ENCODE peak calls at places on chromosomes 13 and 19, in five cellular contexts. E, L, F, Y and I are unnamed samples.

GRCh38 chr19:54392078-54392477 is 23.2 kb upstream of the TTYH1 start:
- DNase-seq in E (no peak), L (no peak), F (no peak), Y (no peak), I (no peak)

GRCh38 chr13:84609716-84610115 is 727.4 kb upstream of the SLITRK1 start:
- DNase-seq in E (no peak), L (no peak), F (no peak), Y (peak; percentile 70), I (no peak)

GRCh38 chr19:49442354-49442753 is 1.0 kb upstream of the SLC17A7 start:
- DNase-seq in E (no peak), L (no peak), F (no peak), Y (no peak), I (no peak)

GRCh38 chr19:44284968-44285367 is 19.9 kb downstream of the ZNF235 start:
- DNase-seq in E (no peak), L (no peak), F (peak; percentile 58), Y (no peak), I (no peak)

GRCh38 chr19:54662730-54663129 is at the start of gene LILRB4:
- DNase-seq in E (no peak), L (no peak), F (no peak), Y (no peak), I (no peak)

GRCh38 chr19:53157601-53158000 is 1.3 kb downstream of the ZNF347 start:
- DNase-seq in E (no peak), L (peak; percentile 11), F (peak; percentile 15), Y (peak; percentile 13), I (no peak)

GRCh38 chr13:33348366-33348765 is 62.8 kb upstream of the STARD13 start:
- DNase-seq in E (no peak), L (no peak), F (peak; percentile 85), Y (peak; percentile 85), I (no peak)

GRCh38 chr13:97629601-97630272 is 195.8 kb downstream of the RAP2A start:
- DNase-seq in E (no peak), L (no peak), F (no peak), Y (no peak), I (peak; percentile 25)

GRCh38 chr19:19514215-19514633 is 1.1 kb downstream of the TSSK6 start:
- DNase-seq in E (no peak), L (no peak), F (no peak), Y (no peak), I (peak; percentile 10)

GRCh38 chr19:44553478-44554171 is 24.1 kb upstream of the CEACAM20 start:
- DNase-seq in E (no peak), L (no peak), F (no peak), Y (no peak), I (no peak)

GRCh38 chr13:75855216-75855615 is 219.1 kb downstream of the LMO7 start:
- DNase-seq in E (no peak), L (no peak), F (no peak), Y (no peak), I (no peak)

GRCh38 chr13:50352720-50353491 is 337.7 kb downstream of the KCNRG start:
- DNase-seq in E (no peak), L (no peak), F (peak; percentile 21), Y (no peak), I (no peak)

GRCh38 chr19:13441810-13442512 is 64.3 kb downstream of the CACNA1A start:
- DNase-seq in E (no peak), L (peak; percentile 79), F (peak; percentile 8), Y (peak; percentile 51), I (peak; percentile 74)

GRCh38 chr13:46111151-46111550 is 6.3 kb upstream of the CPB2 start:
- DNase-seq in E (no peak), L (no peak), F (no peak), Y (no peak), I (no peak)

GRCh38 chr19:29478578-29479565 is 46.9 kb upstream of the VSTM2B start:
- DNase-seq in E (peak; percentile 69), L (peak; percentile 43), F (no peak), Y (no peak), I (peak; percentile 2)

GRCh38 chr19:43799502-43800142 is 2.6 kb downstream of the LYPD5 start:
- DNase-seq in E (no peak), L (no peak), F (peak; percentile 22), Y (no peak), I (peak; percentile 90)

GRCh38 chr19:12792853-12793289 is 1.6 kb downstream of the JUNB start:
- DNase-seq in E (no peak), L (no peak), F (no peak), Y (no peak), I (no peak)

GRCh38 chr19:55442372-55443044 is 592 bp downstream of the SHISA7 start:
- DNase-seq in E (no peak), L (no peak), F (no peak), Y (no peak), I (no peak)

GRCh38 chr13:76783798-76784197 is 102.4 kb downstream of the KCTD12 start:
- DNase-seq in E (peak; percentile 3), L (no peak), F (no peak), Y (no peak), I (no peak)

GRCh38 chr19:56508282-56508778 is 675 bp downstream of the ZNF471 start:
- DNase-seq in E (no peak), L (no peak), F (no peak), Y (no peak), I (no peak)

GRCh38 chr13:49690990-49691886 is at the start of gene EBPL:
- DNase-seq in E (peak; percentile 79), L (peak; percentile 79), F (peak; percentile 90), Y (peak; percentile 86), I (peak; percentile 93)

GRCh38 chr19:52778811-52779210 is 7.8 kb downstream of the ZNF600 start:
- DNase-seq in E (no peak), L (no peak), F (no peak), Y (peak; percentile 3), I (no peak)

GRCh38 chr13:25466880-25467279 is 95.1 kb downstream of the ATP8A2 start:
- DNase-seq in E (no peak), L (no peak), F (no peak), Y (no peak), I (no peak)

GRCh38 chr19:15199652-15200574 is 882 bp downstream of the NOTCH3 start:
- DNase-seq in E (peak; percentile 47), L (peak; percentile 83), F (peak; percentile 53), Y (peak; percentile 16), I (no peak)

GRCh38 chr13:36395280-36395679 is 37.0 kb upstream of the CCNA1 start:
- DNase-seq in E (no peak), L (no peak), F (peak; percentile 46), Y (peak; percentile 66), I (peak; percentile 4)

GRCh38 chr13:26222523-26223046 is 471 bp upstream of the RNF6 start:
- DNase-seq in E (no peak), L (no peak), F (no peak), Y (no peak), I (no peak)

GRCh38 chr19:45852145-45852750 is 10.7 kb downstream of the SYMPK start:
- DNase-seq in E (no peak), L (no peak), F (no peak), Y (no peak), I (peak; percentile 73)

GRCh38 chr19:50046649-50047503 is 21.1 kb downstream of the ZNF473 start:
- DNase-seq in E (no peak), L (no peak), F (no peak), Y (peak; percentile 18), I (peak; percentile 43)

GRCh38 chr13:102903659-102904407 is 58.0 kb downstream of the ERCC5 start:
- DNase-seq in E (no peak), L (no peak), F (peak; percentile 28), Y (peak; percentile 18), I (peak; percentile 34)

GRCh38 chr13:76808927-76809326 is 77.3 kb downstream of the KCTD12 start:
- DNase-seq in E (no peak), L (no peak), F (no peak), Y (peak; percentile 31), I (no peak)

GRCh38 chr13:110322828-110323171 is 15.7 kb downstream of the COL4A2 start:
- DNase-seq in E (no peak), L (no peak), F (no peak), Y (no peak), I (no peak)

DNA sequence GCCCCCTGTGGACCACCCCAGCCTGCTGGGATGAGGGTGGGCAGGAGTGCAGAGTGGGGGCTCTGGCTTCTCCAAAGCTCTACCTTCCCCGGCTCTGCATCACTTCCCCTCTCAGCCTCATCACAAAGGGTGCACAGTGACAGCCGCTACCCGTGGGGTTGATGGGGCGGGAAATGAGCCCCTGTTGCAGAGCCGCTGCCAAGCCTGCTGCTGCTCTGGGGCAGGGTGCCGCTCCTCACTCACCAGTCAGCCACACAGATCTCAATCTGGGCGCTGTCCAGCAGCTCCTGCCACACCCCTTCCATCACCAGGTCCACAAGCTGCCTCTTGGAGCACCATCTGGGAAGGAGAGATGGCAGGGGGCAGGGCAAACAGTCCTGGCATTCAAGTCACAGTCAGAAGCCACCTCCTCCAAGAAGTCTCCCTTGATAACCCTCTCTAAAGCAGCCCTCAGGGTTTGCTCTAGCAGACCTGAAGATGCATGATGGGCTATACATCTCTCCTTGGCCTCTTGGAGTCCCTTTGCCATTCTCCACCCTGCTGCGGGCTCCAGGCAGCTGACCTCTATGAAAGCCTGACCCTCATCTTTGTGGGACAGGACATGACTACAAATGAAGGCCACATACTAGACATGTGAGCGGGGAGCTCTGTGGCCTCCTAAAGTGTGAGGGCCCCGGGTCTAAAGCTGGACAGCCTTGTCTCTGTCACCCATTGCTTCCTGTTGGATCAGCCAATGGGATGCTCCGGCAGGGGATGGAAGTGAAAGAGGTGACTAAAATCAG is 15.7 kb downstream of the MRPS12 start:
- DNase-seq in E (no peak), L (no peak), F (no peak), Y (no peak), I (no peak)
- H3K4ac ChIP-seq in E (no peak overlapping the region), L (no peak overlapping the region), F (no peak overlapping the region), Y (no peak overlapping the region), I (no peak overlapping the region)

DNA sequence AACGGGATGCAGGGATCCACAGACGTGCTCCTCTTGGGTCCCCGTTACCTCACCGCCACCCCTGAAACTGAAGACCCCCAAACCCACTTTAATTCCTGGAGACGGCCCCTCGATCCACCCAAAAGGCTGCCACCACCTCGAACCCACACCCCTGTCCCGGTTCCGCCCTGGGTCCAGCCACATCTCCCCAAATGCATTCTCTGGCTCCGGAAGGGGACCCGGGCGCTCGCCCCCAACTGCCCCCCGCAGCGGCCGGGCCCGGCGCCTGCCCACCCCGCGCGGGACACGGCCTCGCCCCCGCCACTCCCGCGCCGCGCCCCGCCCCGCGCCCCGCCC is 217 bp upstream of the FSTL3 start:
- DNase-seq in E (no peak), L (no peak), F (no peak), Y (no peak), I (no peak)
- H3K4me3 ChIP-seq in E (no peak overlapping the region), L (no peak overlapping the region), F (peak overlapping the region; percentile 65), Y (peak overlapping the region; percentile 81), I (no peak overlapping the region)

GRCh38 chr13:114118086-114118762 is 14.2 kb downstream of the RASA3 start:
- DNase-seq in E (no peak), L (no peak), F (peak; percentile 39), Y (no peak), I (no peak)
- H4K91ac ChIP-seq in E (peak overlapping the region; percentile 52), L (no peak overlapping the region), F (peak overlapping the region; percentile 100), Y (peak overlapping the region; percentile 96), I (peak overlapping the region; percentile 78)

DNA sequence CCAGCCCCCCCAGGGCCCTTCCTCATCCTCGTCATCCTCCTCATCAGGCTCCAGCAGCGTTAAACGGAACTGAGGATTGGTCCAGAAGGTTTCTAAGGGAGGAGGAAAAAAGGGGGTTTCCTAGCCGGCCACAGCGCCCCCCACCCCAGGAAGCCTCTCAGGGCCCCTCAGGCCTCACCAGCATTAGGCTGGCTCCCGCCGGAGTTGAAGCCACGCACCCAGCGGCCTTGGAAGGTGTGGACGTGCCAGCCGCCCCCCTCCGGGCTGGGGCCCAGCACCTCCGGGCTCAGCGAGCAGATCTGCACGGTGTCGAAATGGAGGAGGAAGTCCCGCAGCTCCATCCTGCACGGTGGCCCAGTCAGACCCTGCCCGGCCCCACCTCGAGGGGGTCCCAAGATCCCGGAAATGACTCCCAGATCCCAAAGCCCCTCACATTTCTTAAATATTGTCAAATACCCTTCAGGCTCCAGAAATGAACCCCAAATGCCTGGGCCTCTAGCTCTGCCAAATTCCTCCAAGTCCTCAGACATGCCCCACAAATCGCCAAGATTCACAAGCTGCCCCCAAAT is 6.9 kb downstream of the CAPN12 start:
- DNase-seq in E (no peak), L (no peak), F (no peak), Y (no peak), I (no peak)
- H3K4ac ChIP-seq in E (no peak overlapping the region), L (peak overlapping the region; percentile 37), F (no peak overlapping the region), Y (no peak overlapping the region), I (no peak overlapping the region)